ENCODE peak calls at places on chromosomes 12 and 14, in nine cellular contexts. X is vagina, C is IMR-90, F is upper lobe of left lung, B is HCT116, U is lower leg skin, W is tibial nerve, E is Peyer's patch, P is GM12891. R is an unnamed sample.
A peak's percentile ranks its signal among the peaks of the same experiment; 100 is the strongest.

GRCh38 chr12:13472690-13473089 is 276.2 kb downstream of the EMP1 start:
- DNase-seq in C (peak; percentile 3), U (no peak), E (no peak), P (peak; percentile 33), F (no peak), X (no peak), B (no peak), W (no peak), R (no peak)

GRCh38 chr12:131841547-131841946 is 13.4 kb downstream of the MMP17 start:
- DNase-seq in F (no peak), X (no peak), B (no peak), P (no peak), W (no peak), E (no peak), C (no peak), U (no peak), R (no peak)

GRCh38 chr12:6644903-6645302 is 2.3 kb downstream of the ACRBP start:
- DNase-seq in C (no peak), W (peak; percentile 28), U (no peak), X (no peak), F (no peak), E (no peak), B (no peak), P (no peak), R (no peak)

GRCh38 chr12:55728185-55728931 is 451 bp downstream of the CD63 start:
- DNase-seq in W (peak; percentile 67), E (peak; percentile 83), B (no peak), X (no peak), P (no peak), F (peak; percentile 93), U (peak; percentile 97), C (peak; percentile 53), R (no peak)

GRCh38 chr12:117854339-117855012 is 114.3 kb downstream of the KSR2 start:
- DNase-seq in F (no peak), B (no peak), E (no peak), W (no peak), P (peak; percentile 22), X (no peak), C (peak; percentile 23), U (no peak), R (peak; percentile 52)

GRCh38 chr14:89826581-89826980 is 127.9 kb downstream of the EFCAB11 start:
- DNase-seq in P (no peak), C (peak; percentile 22), W (no peak), B (no peak), U (no peak), E (no peak), X (no peak), F (no peak), R (no peak)

GRCh38 chr14:20302042-20302761 is 3.5 kb downstream of the TTC5 start:
- DNase-seq in X (no peak), F (no peak), E (no peak), P (no peak), W (no peak), U (no peak), B (no peak), C (peak; percentile 61), R (no peak)

GRCh38 chr12:130787445-130788410 is 51.3 kb downstream of the STX2 start:
- DNase-seq in X (no peak), F (peak; percentile 75), P (no peak), W (no peak), E (no peak), C (peak; percentile 35), B (no peak), U (no peak), R (no peak)

GRCh38 chr14:28098863-28099262 is 667.7 kb upstream of the FOXG1 start:
- DNase-seq in B (no peak), C (no peak), W (no peak), X (no peak), P (no peak), U (no peak), F (no peak), E (no peak), R (no peak)

GRCh38 chr14:84404246-84404645 is 1125.7 kb upstream of the FLRT2 start:
- DNase-seq in F (no peak), X (no peak), U (no peak), E (no peak), W (no peak), C (no peak), B (no peak), P (no peak), R (no peak)

GRCh38 chr14:77032483-77032853 is 4.0 kb upstream of the IRF2BPL start:
- DNase-seq in C (no peak), F (no peak), U (no peak), X (no peak), E (no peak), B (no peak), P (no peak), W (no peak), R (no peak)

GRCh38 chr14:77028384-77029246 is at the start of gene IRF2BPL:
- DNase-seq in X (peak; percentile 100), F (peak; percentile 99), C (peak; percentile 99), B (peak; percentile 91), P (peak; percentile 91), W (peak; percentile 98), E (peak; percentile 99), U (peak; percentile 99), R (peak; percentile 89)

GRCh38 chr14:77032854-77033621 is 4.5 kb upstream of the IRF2BPL start:
- DNase-seq in B (no peak), C (peak; percentile 98), U (peak; percentile 99), E (peak; percentile 85), W (peak; percentile 89), P (peak; percentile 56), X (no peak), F (peak; percentile 95), R (no peak)

GRCh38 chr14:77033622-77034521 is 5.4 kb upstream of the IRF2BPL start:
- DNase-seq in E (peak; percentile 83), W (peak; percentile 72), P (peak; percentile 71), U (peak; percentile 97), F (peak; percentile 95), B (no peak), C (peak; percentile 96), X (no peak), R (no peak)

DNA sequence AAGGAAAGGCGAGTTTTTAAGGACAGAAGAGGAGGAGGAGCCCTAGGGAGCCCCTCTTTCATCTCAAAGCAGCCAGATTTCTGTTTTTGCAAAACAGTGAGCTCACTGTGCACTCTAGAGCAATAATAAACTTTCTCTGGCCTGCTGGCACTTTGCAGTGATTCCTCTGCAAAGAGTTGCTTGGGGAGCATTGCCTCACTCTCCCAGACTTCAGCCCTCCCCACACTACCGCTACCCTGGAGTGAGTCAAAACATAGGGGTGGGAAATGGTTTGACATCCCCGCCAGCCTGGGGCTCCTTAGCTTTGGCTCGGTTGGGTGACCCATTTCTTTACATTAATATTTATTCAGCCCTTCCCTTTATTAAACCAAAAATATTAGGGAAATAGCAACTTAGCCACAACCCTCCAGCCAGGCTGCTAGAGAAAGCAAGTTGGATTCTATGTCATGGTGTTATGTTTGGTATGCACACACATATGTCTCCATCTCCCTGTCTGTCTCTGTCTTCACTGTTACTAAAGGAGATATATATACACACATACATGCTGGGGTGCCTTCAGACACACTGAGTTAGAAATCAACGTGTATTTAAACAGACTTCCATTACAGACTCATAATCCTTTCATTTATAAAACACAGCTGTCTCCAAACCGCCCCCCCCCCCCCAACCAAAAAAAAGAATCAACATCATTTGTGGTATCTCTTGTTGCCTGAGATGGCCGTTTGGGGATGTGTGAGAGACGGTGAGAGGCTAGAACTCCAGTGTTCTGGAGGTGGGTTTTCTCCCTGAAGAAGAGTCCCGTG is 3.4 kb upstream of the IRF2BPL start:
- DNase-seq in F (no peak), U (no peak), C (peak; percentile 93), B (no peak), W (no peak), X (no peak), P (no peak), E (no peak), R (no peak)
- TF ChIP-seq POLR2A in F (no peak), U (no peak), C (no peak), B (peak; percentile 21), W (no peak), X (no peak), P (no peak), E (no peak), R (no peak)

DNA sequence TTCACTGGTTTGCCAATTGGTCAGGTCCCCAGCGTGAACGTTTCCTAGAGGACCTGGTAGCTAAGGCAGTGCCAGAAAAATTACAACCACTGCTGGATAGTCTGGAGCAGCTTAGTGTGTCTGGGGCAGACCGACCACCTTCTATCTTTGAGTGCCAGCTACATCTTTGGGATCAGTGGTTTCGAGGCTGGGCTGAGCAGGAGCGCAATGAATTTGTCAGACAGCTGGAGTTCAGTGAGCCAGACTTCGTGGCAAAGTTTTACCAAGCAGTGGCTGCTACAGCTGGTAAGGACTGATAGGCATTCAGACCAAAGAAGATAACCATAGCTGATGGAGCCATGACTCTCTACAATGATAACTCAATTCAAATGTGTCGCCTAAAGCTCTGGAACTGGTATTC is 2.5 kb downstream of the C14orf119 start:
- DNase-seq in C (no peak), W (no peak), F (no peak), U (no peak), B (no peak), E (no peak), X (peak; percentile 79), P (no peak), R (no peak)
- TF ChIP-seq POLR2A in C (no peak), W (no peak), F (no peak), U (no peak), B (no peak), E (no peak), X (no peak), P (no peak), R (no peak)

DNA sequence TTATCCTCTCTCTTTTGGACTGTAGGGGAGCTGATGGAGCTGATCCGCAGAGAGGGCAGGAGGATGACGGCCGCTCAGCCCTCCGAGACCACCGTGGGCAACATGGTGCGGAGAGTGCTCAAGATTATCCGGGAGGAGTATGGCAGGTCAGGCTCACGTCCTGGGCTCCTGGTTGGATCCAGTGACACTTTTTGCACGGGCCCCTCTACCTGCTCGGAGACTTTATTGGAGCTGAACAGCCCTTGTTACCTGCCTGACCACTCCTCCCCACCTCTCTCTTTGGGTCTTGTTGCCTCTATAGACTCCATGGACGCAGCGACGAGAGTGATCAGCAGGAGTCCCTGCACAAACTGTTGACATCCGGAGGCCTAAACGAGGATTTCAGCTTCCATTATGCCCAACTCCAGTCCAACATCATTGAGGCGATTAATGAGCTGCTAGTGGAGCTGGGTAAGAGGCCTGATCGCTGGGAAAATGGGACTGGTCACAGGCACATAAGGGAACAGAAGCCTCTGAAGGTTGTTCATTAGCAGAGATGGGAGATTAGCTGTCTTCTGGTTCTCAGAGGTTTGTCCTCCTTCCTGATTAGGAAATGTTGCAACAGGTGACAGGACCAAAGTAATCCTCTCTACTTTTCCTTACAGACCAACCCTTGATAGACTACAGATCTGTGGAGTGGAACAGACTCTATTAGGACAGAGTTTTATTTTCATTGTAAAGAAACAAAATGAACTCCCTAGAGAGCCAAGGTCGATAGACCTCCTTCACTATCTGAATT is 718 bp downstream of the EIF2B2 start:
- DNase-seq in W (no peak), B (no peak), X (no peak), E (peak; percentile 54), C (no peak), U (no peak), P (no peak), F (no peak), R (no peak)
- TF ChIP-seq POLR2A in W (no peak), B (no peak), X (no peak), E (no peak), C (no peak), U (no peak), P (no peak), F (no peak), R (no peak)

DNA sequence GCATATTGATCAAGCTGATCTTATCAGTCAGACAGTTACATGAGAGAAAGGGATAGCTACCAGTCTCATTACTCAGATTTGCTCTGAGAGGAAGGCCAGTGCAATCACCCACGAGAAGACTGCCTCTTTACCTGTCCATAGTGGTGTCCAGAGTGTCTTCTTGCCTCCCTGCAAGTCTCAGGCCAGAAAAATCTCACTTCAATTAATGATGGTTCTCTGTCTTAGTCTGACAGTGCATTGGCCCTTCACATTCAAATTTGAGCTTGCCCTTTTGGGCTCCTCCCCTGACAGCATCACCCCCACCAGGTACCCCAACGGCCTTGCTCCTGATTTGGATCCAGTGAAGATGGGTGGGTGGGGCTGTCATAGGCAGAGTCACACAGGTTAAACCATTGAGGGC is at the start of gene AICDA:
- DNase-seq in X (no peak), F (no peak), W (no peak), C (no peak), E (no peak), B (no peak), U (no peak), P (no peak), R (no peak)
- TF ChIP-seq POLR2A in X (no peak), F (no peak), W (no peak), C (no peak), E (no peak), B (no peak), U (no peak), P (peak; percentile 97), R (no peak)